ENCODE peak calls at places on chromosomes 6 and 20, in four cellular contexts. A is HepG2, E is SK-N-SH, B is GM12878. X is an unnamed sample.

GRCh38 chr20:1478566-1478965 is 11.9 kb upstream of the NSFL1C start:
- DNase-seq in A (no peak), E (no peak), B (no peak), X (no peak)

GRCh38 chr6:10659697-10660348 is 34.6 kb downstream of the C6orf52 start:
- DNase-seq in E (peak), B (no peak), A (no peak), X (no peak)

GRCh38 chr6:5665173-5665572 is 341.6 kb downstream of the NRN1 start:
- DNase-seq in A (no peak), E (no peak), B (no peak), X (no peak)

GRCh38 chr6:116536216-116536621 is 9.3 kb downstream of the TRAPPC3L start:
- DNase-seq in A (peak), E (peak), B (no peak), X (no peak)

GRCh38 chr6:3748208-3748701 is 3.3 kb downstream of the PXDC1 start:
- DNase-seq in A (peak), B (no peak), E (peak), X (no peak)

GRCh38 chr6:166567107-166567506 is 19.4 kb downstream of the RAMACL start:
- DNase-seq in A (no peak), B (no peak), E (no peak), X (no peak)

GRCh38 chr6:166499350-166500163 is 86.9 kb downstream of the RAMACL start:
- DNase-seq in E (no peak), A (no peak), B (peak), X (no peak)

GRCh38 chr6:68333444-68333843 is 301.6 kb upstream of the ADGRB3 start:
- DNase-seq in B (no peak), A (no peak), E (peak), X (no peak)

GRCh38 chr6:101413773-101414172 is 20.3 kb downstream of the GRIK2 start:
- DNase-seq in B (no peak), E (no peak), A (no peak), X (no peak)

GRCh38 chr6:137570307-137570832 is 76.2 kb upstream of the OLIG3 start:
- DNase-seq in A (peak), B (no peak), E (no peak), X (no peak)

GRCh38 chr20:35660122-35660937 is 4.4 kb downstream of the CPNE1 start:
- DNase-seq in B (no peak), A (no peak), E (no peak), X (no peak)

GRCh38 chr6:108562503-108562993 is 1.8 kb downstream of the FOXO3 start:
- DNase-seq in A (peak), E (peak), B (no peak), X (no peak)

GRCh38 chr6:157056275-157056674 is 267.0 kb downstream of the TMEM242 start:
- DNase-seq in E (no peak), B (no peak), A (no peak), X (no peak)

GRCh38 chr6:128463942-128464341 is 56.5 kb downstream of the PTPRK start:
- DNase-seq in E (no peak), B (no peak), A (no peak), X (no peak)

GRCh38 chr6:133704371-133704770 is 184.5 kb upstream of the TCF21 start:
- DNase-seq in B (no peak), A (no peak), E (no peak), X (no peak)

GRCh38 chr6:117264487-117265424 is 602 bp upstream of the VGLL2 start:
- DNase-seq in E (peak), A (no peak), B (no peak), X (no peak)

GRCh38 chr20:49400410-49400809 is 82.1 kb downstream of the KCNB1 start:
- DNase-seq in A (no peak), B (no peak), E (no peak), X (no peak)

GRCh38 chr6:31086788-31087440 is 25.5 kb downstream of the C6orf15 start:
- DNase-seq in B (no peak), A (no peak), E (no peak), X (no peak)

GRCh38 chr6:111761783-111762312 is 111.4 kb downstream of the FYN start:
- DNase-seq in E (no peak), A (no peak), B (no peak), X (no peak)

GRCh38 chr20:54474866-54475265 is 527 bp upstream of the DOK5 start:
- DNase-seq in A (no peak), B (no peak), E (no peak), X (no peak)

GRCh38 chr6:160991411-160992322 is at the start of gene MAP3K4:
- DNase-seq in B (no peak), E (peak), A (peak), X (no peak)

GRCh38 chr20:50303573-50304500 is 113.2 kb downstream of the CEBPB start:
- DNase-seq in E (peak), A (peak), B (no peak), X (no peak)

GRCh38 chr6:159056003-159056402 is 11.2 kb upstream of the TAGAP start:
- DNase-seq in E (no peak), A (no peak), B (no peak), X (no peak)

GRCh38 chr6:159483259-159483658 is 209.8 kb downstream of the SOD2 start:
- DNase-seq in B (no peak), A (no peak), E (no peak), X (no peak)

GRCh38 chr6:151068761-151069312 is 170.9 kb upstream of the AKAP12 start:
- DNase-seq in A (no peak), E (no peak), B (no peak), X (no peak)

GRCh38 chr6:75024796-75025195 is 181.1 kb downstream of the COL12A1 start:
- DNase-seq in B (no peak), E (no peak), A (no peak), X (no peak)

GRCh38 chr20:62487564-62488086 is 11.8 kb upstream of the GATA5 start:
- DNase-seq in A (peak), E (peak), B (no peak), X (no peak)

GRCh38 chr20:25623225-25623735 is 534 bp downstream of the NANP start:
- DNase-seq in A (peak), B (peak), E (peak), X (no peak)

GRCh38 chr20:36036688-36037087 is 68.3 kb downstream of the CNBD2 start:
- DNase-seq in A (no peak), E (no peak), B (no peak), X (no peak)

GRCh38 chr6:150353445-150353844 is 15.4 kb upstream of the IYD start:
- DNase-seq in B (no peak), A (no peak), E (no peak), X (no peak)

GRCh38 chr6:111601875-111602274 is 3.8 kb downstream of the TRAF3IP2 start:
- DNase-seq in E (no peak), A (no peak), B (no peak), X (no peak)

GRCh38 chr6:101276066-101276465 is 117.4 kb upstream of the GRIK2 start:
- DNase-seq in A (no peak), B (no peak), E (no peak), X (no peak)

GRCh38 chr20:46350201-46350985 is 42.1 kb upstream of the CDH22 start:
- DNase-seq in B (peak), E (no peak), A (no peak), X (peak)

GRCh38 chr6:28657756-28658465 is 132.2 kb downstream of the GPX5 start:
- DNase-seq in B (peak), E (peak), A (peak), X (no peak)

GRCh38 chr20:57698191-57698866 is 11.5 kb downstream of the PMEPA1 start:
- DNase-seq in A (peak), B (no peak), E (peak), X (no peak)

GRCh38 chr20:62382306-62383198 is 4.4 kb upstream of the RPS21 start:
- DNase-seq in B (peak), A (peak), E (peak), X (peak)

GRCh38 chr6:157488635-157489226 is 107.7 kb downstream of the ZDHHC14 start:
- DNase-seq in E (peak), A (no peak), B (no peak), X (no peak)

GRCh38 chr6:36533321-36533720 is 14.0 kb downstream of the STK38 start:
- DNase-seq in B (no peak), E (no peak), A (no peak), X (no peak)

GRCh38 chr20:23257848-23258746 is 92.5 kb upstream of the NXT1 start:
- DNase-seq in A (no peak), B (no peak), E (peak), X (no peak)

GRCh38 chr20:21323640-21324039 is 20.5 kb downstream of the XRN2 start:
- DNase-seq in E (no peak), B (no peak), A (no peak), X (no peak)

GRCh38 chr20:39916236-39916635 is 772.8 kb downstream of the MAFB start:
- DNase-seq in E (no peak), B (no peak), A (no peak), X (no peak)
- TF ChIP-seq YY1 in E (no peak), B (no peak), A (no peak), X (no peak)

GRCh38 chr6:37539706-37540352 is 40.1 kb upstream of the CCDC167 start:
- DNase-seq in A (no peak), B (no peak), E (no peak), X (no peak)
- H3K4me3 ChIP-seq in A (no peak), B (no peak), E (no peak), X (no peak)

GRCh38 chr6:32973144-32973854 is 4.9 kb downstream of the BRD2 start:
- DNase-seq in A (peak), B (no peak), E (no peak), X (no peak)
- TF ChIP-seq YY1 in A (no peak), B (no peak), E (no peak), X (no peak)

GRCh38 chr6:41547799-41548097 is 1.6 kb downstream of the FOXP4 start:
- DNase-seq in B (no peak), E (no peak), A (no peak), X (no peak)

GRCh38 chr6:41549673-41550072 is 3.5 kb downstream of the FOXP4 start:
- DNase-seq in B (no peak), A (no peak), E (no peak), X (no peak)

GRCh38 chr6:41546866-41547798 is 951 bp downstream of the FOXP4 start:
- DNase-seq in B (no peak), A (no peak), E (peak), X (no peak)

GRCh38 chr6:41548098-41548840 is 2.1 kb downstream of the FOXP4 start:
- DNase-seq in B (no peak), A (no peak), E (no peak), X (no peak)

GRCh38 chr6:41548841-41549642 is 2.9 kb downstream of the FOXP4 start:
- DNase-seq in E (no peak), B (no peak), A (no peak), X (no peak)
- H3K4me3 ChIP-seq in E (no peak), B (peak), A (peak), X (no peak)

GRCh38 chr20:33299111-33299603 is 16.1 kb downstream of the BPIFB1 start:
- DNase-seq in B (no peak), E (peak), A (peak), X (peak)
- TF ChIP-seq YY1 in B (peak), E (no peak), A (peak), X (no peak)

GRCh38 chr6:90221403-90221802 is 75.2 kb downstream of the BACH2 start:
- DNase-seq in B (no peak), A (no peak), E (no peak), X (no peak)
- H3K4me3 ChIP-seq in B (no peak), A (no peak), E (no peak), X (no peak)

GRCh38 chr6:77089776-77090175 is 373.5 kb downstream of the HTR1B start:
- DNase-seq in E (no peak), A (no peak), B (no peak), X (no peak)
- TF ChIP-seq YY1 in E (no peak), A (no peak), B (no peak), X (no peak)

GRCh38 chr20:2691663-2692035 is 931 bp upstream of the EBF4 start:
- DNase-seq in E (no peak), A (no peak), B (no peak), X (no peak)
- H3K4me3 ChIP-seq in E (peak), A (no peak), B (no peak), X (no peak)

DNA sequence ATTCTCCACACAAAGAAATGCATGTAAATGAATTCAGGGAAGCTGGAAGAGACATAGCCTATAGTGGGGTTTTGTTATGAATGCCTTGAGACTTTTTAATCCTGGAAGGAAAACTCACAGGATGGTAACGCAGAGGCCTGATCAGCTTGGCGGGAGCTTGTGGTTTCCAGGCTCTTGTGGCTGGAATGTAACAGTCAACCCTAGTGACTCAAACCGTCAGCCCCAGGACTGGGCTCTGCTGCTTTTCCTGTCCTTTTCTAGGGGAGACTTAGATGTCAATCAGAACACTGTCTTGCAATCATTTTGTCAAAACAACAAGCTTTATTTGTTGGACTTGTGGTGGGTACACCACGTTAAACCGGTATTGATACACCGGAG is 34.9 kb downstream of the KIF25 start:
- DNase-seq in E (no peak), A (no peak), B (no peak), X (peak)
- TF ChIP-seq YY1 in E (no peak), A (no peak), B (no peak), X (no peak)